ENCODE peak calls at places on chromosomes 13 and 19, in ten cellular contexts. D is psoas muscle, Q is neural progenitor cell, S is heart left ventricle, R is trophoblast cell, X is astrocyte, N is adipocyte, F is GM23338, Y is colonic mucosa, H is stomach. M is an unnamed sample. For H3K27me3 and H3K4me1, the result is how much of the 10 kb centered on the place peaks cover.

GRCh38 chr13:30124131-30124768 is 183.1 kb downstream of the KATNAL1 start:
- DNase-seq in D (no peak), Q (no peak), S (no peak), R (no peak), X (no peak), N (no peak), F (no peak), Y (no peak), H (no peak), M (no peak)

GRCh38 chr13:39415403-39415802 is 187.6 kb downstream of the LHFPL6 start:
- DNase-seq in D (peak), Q (peak), S (peak), R (no peak), X (no peak), N (peak), F (peak), Y (peak), H (no peak), M (peak)

GRCh38 chr13:110330491-110331001 is 23.5 kb downstream of the COL4A2 start:
- DNase-seq in D (no peak), Q (no peak), S (no peak), R (no peak), X (peak), N (peak), F (no peak), Y (no peak), H (no peak), M (no peak)

GRCh38 chr19:34504809-34505291 is 23.3 kb downstream of the WTIP start:
- DNase-seq in D (no peak), Q (no peak), S (no peak), R (no peak), X (no peak), N (no peak), F (no peak), Y (no peak), H (no peak), M (no peak)

GRCh38 chr19:57570707-57571106 is 8.0 kb downstream of the ZNF416 start:
- DNase-seq in D (no peak), Q (no peak), S (no peak), R (no peak), X (no peak), N (no peak), F (no peak), Y (no peak), H (no peak), M (no peak)

GRCh38 chr13:78598382-78598781 is 5.0 kb downstream of the POU4F1 start:
- DNase-seq in D (no peak), Q (peak), S (no peak), R (no peak), X (no peak), N (no peak), F (no peak), Y (no peak), H (no peak), M (no peak)

GRCh38 chr13:101570410-101570809 is 117.9 kb downstream of the ITGBL1 start:
- DNase-seq in D (no peak), Q (no peak), S (no peak), R (no peak), X (peak), N (no peak), F (no peak), Y (no peak), H (no peak), M (no peak)

GRCh38 chr13:93244918-93245280 is 18.3 kb downstream of the GPC6 start:
- DNase-seq in D (no peak), Q (no peak), S (no peak), R (no peak), X (peak), N (peak), F (no peak), Y (no peak), H (no peak), M (no peak)

GRCh38 chr13:112897956-112898785 is 70.8 kb upstream of the MCF2L start:
- DNase-seq in D (no peak), Q (no peak), S (no peak), R (no peak), X (no peak), N (no peak), F (no peak), Y (no peak), H (no peak), M (no peak)

GRCh38 chr13:108980237-108980636 is 350.8 kb downstream of the MYO16 start:
- DNase-seq in D (no peak), Q (no peak), S (no peak), R (no peak), X (no peak), N (peak), F (no peak), Y (no peak), H (no peak), M (no peak)

GRCh38 chr19:11361037-11361770 is 6.0 kb downstream of the PLPPR2 start:
- DNase-seq in D (no peak), Q (peak), S (no peak), R (peak), X (no peak), N (no peak), F (peak), Y (peak), H (peak), M (no peak)

GRCh38 chr19:18438331-18439024 is 545 bp upstream of the ISYNA1 start:
- DNase-seq in D (no peak), Q (peak), S (peak), R (peak), X (no peak), N (peak), F (peak), Y (no peak), H (no peak), M (peak)
- H3K27me3 ChIP-seq in D (under half), Q (under half), S (under half), R (under half), X (under half), N (under half), F (under half), Y (under half), H (under half), M (under half)

DNA sequence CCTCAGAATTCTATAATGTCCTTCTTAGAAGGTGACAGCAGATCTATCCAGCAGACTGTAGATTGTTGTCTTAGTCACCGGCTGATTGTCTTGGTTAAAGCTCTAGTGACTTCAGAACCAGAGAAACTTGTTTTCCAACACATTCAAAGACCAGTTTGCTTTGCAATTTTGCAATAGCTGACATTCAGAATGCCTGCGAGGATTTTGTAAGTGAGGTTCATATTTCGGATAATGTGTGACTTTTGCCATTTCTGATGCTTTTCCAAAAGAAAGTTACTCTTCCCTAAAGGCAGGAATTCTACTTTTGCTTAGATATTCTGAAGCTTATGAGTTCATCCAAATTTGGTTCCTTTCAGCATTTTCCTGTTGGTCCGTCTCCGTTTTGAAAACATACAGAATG is 13.2 kb downstream of the SPINT2 start:
- DNase-seq in D (no peak), Q (no peak), S (no peak), R (peak), X (no peak), N (peak), F (no peak), Y (no peak), H (no peak), M (no peak)
- H3K4me1 ChIP-seq in D (under half), Q (under half), S (under half), R (under half), X (under half), N (under half), F (under half), Y (under half), H (half or more), M (under half)

DNA sequence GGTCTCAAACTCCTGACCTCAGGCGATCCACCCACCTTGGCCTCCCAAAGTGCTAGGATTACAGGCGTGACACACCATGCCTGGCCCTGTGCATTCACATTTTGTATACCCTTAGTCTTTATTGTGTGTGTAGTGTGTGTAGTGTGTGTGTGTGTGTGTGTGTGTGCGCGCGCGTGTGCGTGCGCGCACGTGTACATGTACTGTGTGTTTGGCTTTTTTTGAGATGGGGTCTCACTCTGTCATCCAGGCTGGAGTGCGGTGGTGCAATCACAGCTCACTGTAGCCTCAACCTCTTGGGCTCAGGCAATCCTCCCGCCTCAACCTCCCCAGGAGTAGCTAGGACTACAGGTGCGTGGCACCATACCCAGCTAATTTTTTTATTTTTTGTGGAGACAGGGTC is 22.1 kb downstream of the ITM2B start:
- DNase-seq in D (no peak), Q (no peak), S (no peak), R (no peak), X (no peak), N (no peak), F (no peak), Y (no peak), H (no peak), M (no peak)
- H3K27me3 ChIP-seq in D (under half), Q (under half), S (under half), R (under half), X (under half), N (under half), F (under half), Y (under half), H (under half), M (under half)

DNA sequence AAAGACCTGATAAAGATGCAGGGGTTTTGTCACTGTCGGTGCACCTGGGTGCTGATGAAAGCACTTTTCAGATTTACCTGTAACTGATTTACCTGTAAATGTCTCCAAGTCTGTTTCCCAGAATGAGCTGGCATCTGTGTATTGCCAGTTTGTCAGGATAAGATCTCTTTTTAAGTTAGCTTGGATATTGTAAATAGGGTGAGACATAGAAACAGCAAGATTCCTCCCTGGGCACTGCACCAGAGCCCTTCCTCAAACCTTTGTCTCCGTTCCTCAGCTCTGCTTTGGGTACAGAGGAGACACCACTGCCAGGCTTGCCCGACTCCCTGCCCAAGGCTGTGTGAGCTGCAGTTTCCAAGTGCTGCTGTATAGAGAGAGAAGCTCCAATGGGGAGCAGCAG is 158.6 kb downstream of the TNFRSF19 start:
- DNase-seq in D (no peak), Q (no peak), S (no peak), R (no peak), X (no peak), N (no peak), F (no peak), Y (no peak), H (no peak), M (no peak)
- H3K4me1 ChIP-seq in D (under half), Q (under half), S (under half), R (under half), X (under half), N (under half), F (under half), Y (under half), H (under half), M (under half)

DNA sequence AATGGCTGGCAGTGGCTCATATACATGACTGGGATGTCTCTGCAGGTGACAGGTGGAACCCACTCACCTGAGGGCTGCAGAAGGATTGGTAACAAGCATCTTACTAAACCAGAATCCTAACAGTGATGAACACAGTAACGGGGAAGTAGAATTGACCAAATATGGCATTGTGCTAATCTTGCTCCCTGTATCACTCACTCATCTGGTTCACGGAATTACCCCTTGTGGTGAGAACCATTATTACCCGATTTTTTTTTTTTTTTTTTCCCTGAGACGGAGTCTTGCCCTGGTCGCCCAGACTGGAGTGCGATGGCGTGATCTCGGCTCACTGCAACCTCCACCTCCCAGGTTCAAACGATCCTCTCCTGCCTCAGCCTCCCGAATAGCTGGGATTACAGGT is 69.5 kb downstream of the PTPRS start:
- DNase-seq in D (no peak), Q (no peak), S (no peak), R (peak), X (no peak), N (peak), F (peak), Y (no peak), H (no peak), M (no peak)
- H3K27me3 ChIP-seq in D (under half), Q (under half), S (under half), R (under half), X (under half), N (under half), F (under half), Y (under half), H (under half), M (under half)

GRCh38 chr19:662207-662961 is 630 bp downstream of the RNF126 start:
- DNase-seq in D (peak), Q (peak), S (no peak), R (peak), X (peak), N (peak), F (peak), Y (peak), H (peak), M (peak)

GRCh38 chr19:662962-663681 is at the start of gene RNF126:
- DNase-seq in D (peak), Q (peak), S (peak), R (peak), X (peak), N (peak), F (peak), Y (peak), H (peak), M (peak)

GRCh38 chr19:661427-662196 is 1.4 kb downstream of the RNF126 start:
- DNase-seq in D (no peak), Q (no peak), S (peak), R (no peak), X (no peak), N (peak), F (no peak), Y (peak), H (peak), M (no peak)

GRCh38 chr19:664913-665443 is 2.0 kb upstream of the RNF126 start:
- DNase-seq in D (peak), Q (peak), S (peak), R (peak), X (peak), N (peak), F (peak), Y (peak), H (peak), M (peak)

GRCh38 chr19:663682-664117 is 686 bp upstream of the RNF126 start:
- DNase-seq in D (no peak), Q (no peak), S (no peak), R (peak), X (peak), N (no peak), F (no peak), Y (no peak), H (no peak), M (no peak)
- H3K4me1 ChIP-seq in D (under half), Q (under half), S (under half), R (under half), X (under half), N (half or more), F (under half), Y (under half), H (half or more), M (under half)

DNA sequence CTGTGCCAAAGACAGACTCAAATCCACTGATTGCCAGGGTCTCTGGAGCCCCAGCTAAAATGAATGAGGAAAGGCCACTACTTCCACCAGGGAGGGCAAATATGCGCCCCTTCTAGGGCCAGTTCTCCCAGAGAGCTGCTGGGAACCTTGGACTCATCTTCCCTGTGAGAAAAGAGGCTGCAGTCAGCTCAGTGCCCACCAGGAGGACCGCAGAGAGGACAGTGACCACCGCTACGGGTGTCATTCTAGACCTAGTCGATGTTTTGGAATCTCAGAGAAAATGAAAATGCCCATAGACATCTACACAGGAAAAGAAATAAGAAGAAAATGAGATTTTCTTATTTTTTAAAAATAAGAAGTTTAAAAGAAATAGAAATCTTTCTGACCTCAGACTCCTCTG is 235.1 kb downstream of the UQCRFS1 start:
- DNase-seq in D (no peak), Q (peak), S (no peak), R (no peak), X (no peak), N (no peak), F (peak), Y (no peak), H (no peak), M (no peak)
- H3K27me3 ChIP-seq in D (under half), Q (under half), S (under half), R (under half), X (under half), N (under half), F (under half), Y (under half), H (under half), M (under half)

DNA sequence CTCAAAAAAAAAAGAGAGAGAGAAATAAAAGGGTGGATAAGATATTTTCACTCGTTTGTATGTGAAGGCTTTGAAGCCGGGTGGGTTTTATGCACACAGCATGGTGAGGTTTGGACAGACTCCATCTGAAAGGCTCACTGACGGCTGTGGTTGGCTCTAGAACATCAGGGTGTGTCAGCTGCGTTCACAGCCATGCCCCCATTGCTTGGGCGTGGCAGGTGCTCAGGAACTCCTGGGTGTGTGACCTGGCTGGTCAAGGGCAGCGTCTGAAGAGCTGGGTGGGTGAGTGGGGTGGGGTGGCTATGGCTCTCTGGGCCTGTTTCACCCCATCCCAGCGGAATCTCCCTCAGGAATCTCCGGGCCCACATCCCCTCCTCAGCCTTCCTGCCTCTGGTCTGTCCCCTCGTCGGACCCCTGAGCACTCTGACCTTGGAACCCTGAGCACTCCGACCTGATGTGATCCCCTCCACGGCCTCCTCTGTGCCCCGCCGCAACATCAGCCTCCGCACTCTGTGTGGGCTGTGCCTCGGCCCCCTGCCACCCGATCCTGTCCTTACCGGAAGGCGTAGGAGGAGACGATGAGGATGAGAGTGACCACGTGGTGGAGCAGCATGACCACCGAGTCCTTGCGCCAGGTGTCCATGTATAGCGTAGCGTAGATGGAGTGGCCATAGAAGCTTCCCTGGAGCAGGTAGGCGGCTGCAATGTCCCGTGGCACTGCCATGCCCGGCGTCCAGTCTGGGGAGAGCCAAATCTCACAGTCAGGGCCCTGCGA is 12.2 kb downstream of the CERS1 start:
- DNase-seq in D (no peak), Q (no peak), S (no peak), R (peak), X (no peak), N (no peak), F (no peak), Y (peak), H (no peak), M (no peak)
- H3K4me1 ChIP-seq in D (under half), Q (under half), S (under half), R (under half), X (under half), N (under half), F (under half), Y (under half), H (under half), M (under half)

GRCh38 chr13:20195846-20196245 is 3.1 kb upstream of the GJB2 start:
- DNase-seq in D (no peak), Q (no peak), S (no peak), R (no peak), X (no peak), N (no peak), F (no peak), Y (no peak), H (no peak), M (no peak)
- H3K27me3 ChIP-seq in D (half or more), Q (half or more), S (under half), R (under half), X (half or more), N (under half), F (half or more), Y (under half), H (under half), M (under half)

M was measured in SJCRH30.